ENCODE peak calls at places on chromosomes 11 and 22, in eight cellular contexts. D is stimulated activated CD4-positive, alpha-beta T cell treated with anti-CD3 and anti-CD28 coated beads, Interleukin-12 subunit alpha, Interleukin-12 subunit beta, amount 100 ng/mL, for 48 hours; A is PC-3; E is brain pericyte; N is chondrocyte; L is nephron progenitor cell; T is stimulated activated CD8-positive, alpha-beta memory T cell treated with anti-CD3 and anti-CD28 coated beads, Interleukin-7, amount 100 ng/mL, for 4 hours; F is coronary artery. M is an unnamed sample.

GRCh38 chr11:27420722-27421572 is 51.6 kb downstream of the LGR4 start:
- DNase-seq in L (no peak), N (no peak), E (no peak), D (no peak), T (no peak), F (no peak), A (no peak), M (no peak)

GRCh38 chr11:87901366-87901765 is 273.9 kb downstream of the RAB38 start:
- DNase-seq in N (no peak), F (no peak), T (no peak), A (no peak), E (no peak), D (no peak), L (no peak), M (no peak)

GRCh38 chr22:50267591-50268390 is 2.4 kb downstream of the MAPK11 start:
- DNase-seq in D (peak; percentile 55), T (no peak), A (no peak), F (no peak), N (no peak), E (no peak), L (no peak), M (peak; percentile 50)

GRCh38 chr11:15800121-15800800 is 556.1 kb downstream of the SOX6 start:
- DNase-seq in N (no peak), E (no peak), D (no peak), L (no peak), F (peak; percentile 78), T (no peak), A (peak; percentile 4), M (peak; percentile 59)

GRCh38 chr22:40466976-40467375 is 96.6 kb downstream of the SGSM3 start:
- DNase-seq in A (no peak), L (no peak), E (no peak), F (no peak), T (no peak), N (no peak), D (no peak), M (no peak)

GRCh38 chr11:68792400-68792955 is 41.2 kb upstream of the TESMIN start:
- DNase-seq in F (no peak), T (no peak), D (no peak), N (no peak), E (no peak), L (no peak), A (no peak), M (no peak)

GRCh38 chr22:47452184-47452583 is 689.7 kb downstream of the TBC1D22A start:
- DNase-seq in D (no peak), L (no peak), N (no peak), F (no peak), T (no peak), E (no peak), A (peak; percentile 39), M (no peak)

GRCh38 chr11:30786392-30787120 is 200.4 kb upstream of the MPPED2 start:
- DNase-seq in T (no peak), D (no peak), A (no peak), E (no peak), N (no peak), L (no peak), F (no peak), M (no peak)

GRCh38 chr11:72189448-72190250 is 2.3 kb upstream of the FOLR1 start:
- DNase-seq in T (no peak), E (no peak), N (no peak), A (no peak), D (no peak), F (peak; percentile 64), L (no peak), M (no peak)

GRCh38 chr11:93895106-93895862 is 44.9 kb upstream of the VSTM5 start:
- DNase-seq in T (no peak), E (no peak), D (no peak), F (no peak), L (peak; percentile 26), N (no peak), A (peak; percentile 95), M (peak; percentile 82)

GRCh38 chr11:118530683-118531596 is at the start of gene TMEM25:
- DNase-seq in L (peak; percentile 79), A (peak; percentile 79), N (no peak), T (peak; percentile 70), F (no peak), D (peak; percentile 65), E (no peak), M (peak; percentile 33)

GRCh38 chr22:21759631-21760030 is 24.0 kb upstream of the YPEL1 start:
- DNase-seq in E (no peak), D (no peak), T (no peak), F (no peak), A (no peak), N (no peak), L (no peak), M (no peak)

M was measured in foreskin fibroblast.